ENCODE peak calls at places on chromosomes 16 and 17, in ten cellular contexts. U is psoas muscle, V is kidney epithelial cell, B is BJ, O is osteocyte, H is MM.1S, E is AG09309, Y is HFFc6, L is spleen, J is Peyer's patch. F is an unnamed sample.

GRCh38 chr16:30786115-30786935 is 680 bp downstream of the ZNF629 start:
- DNase-seq in E (no peak), H (no peak), J (no peak), Y (peak), L (no peak), V (no peak), U (no peak), B (no peak), O (no peak), F (no peak)

GRCh38 chr17:78484300-78485159 is 92.7 kb downstream of the DNAH17 start:
- DNase-seq in J (peak), O (no peak), H (no peak), B (no peak), E (no peak), V (no peak), L (peak), Y (no peak), U (no peak), F (no peak)

GRCh38 chr16:66044089-66044488 is 322.4 kb upstream of the CDH5 start:
- DNase-seq in L (no peak), B (no peak), V (no peak), Y (no peak), J (no peak), O (no peak), U (no peak), H (no peak), E (no peak), F (no peak)

GRCh38 chr16:53714080-53715050 is 10.4 kb downstream of the FTO start:
- DNase-seq in L (no peak), J (no peak), E (no peak), O (no peak), H (no peak), Y (no peak), V (no peak), U (no peak), B (no peak), F (no peak)

GRCh38 chr16:4172070-4172469 is 55.8 kb upstream of the ADCY9 start:
- DNase-seq in E (no peak), V (no peak), O (no peak), H (no peak), U (no peak), L (no peak), Y (peak), B (peak), J (no peak), F (no peak)

GRCh38 chr17:40303009-40303657 is 5.8 kb upstream of the RARA start:
- DNase-seq in O (no peak), U (peak), B (no peak), Y (peak), H (peak), J (peak), V (no peak), E (no peak), L (no peak), F (peak)

GRCh38 chr17:6643460-6644125 is 2.7 kb downstream of the TXNDC17 start:
- DNase-seq in H (no peak), Y (no peak), U (no peak), B (peak), V (no peak), O (no peak), L (no peak), J (no peak), E (peak), F (no peak)

GRCh38 chr16:59164461-59164860 is 430.3 kb upstream of the GOT2 start:
- DNase-seq in B (no peak), O (no peak), L (no peak), J (no peak), Y (no peak), U (no peak), H (no peak), E (no peak), V (no peak), F (no peak)

GRCh38 chr17:45759761-45760160 is 24.4 kb upstream of the CRHR1 start:
- DNase-seq in V (no peak), J (no peak), U (peak), E (no peak), O (no peak), L (peak), H (no peak), Y (no peak), B (no peak), F (no peak)

GRCh38 chr16:51938861-51939260 is 608.1 kb downstream of the TOX3 start:
- DNase-seq in U (no peak), E (no peak), B (no peak), J (no peak), O (no peak), Y (no peak), L (no peak), V (no peak), H (no peak), F (no peak)

GRCh38 chr16:57680842-57681241 is 12.7 kb downstream of the ADGRG3 start:
- DNase-seq in L (no peak), B (no peak), U (no peak), V (no peak), J (no peak), E (no peak), O (no peak), H (no peak), Y (no peak), F (no peak)

GRCh38 chr17:62648247-62648953 is 20.9 kb downstream of the MRC2 start:
- DNase-seq in Y (no peak), O (no peak), L (no peak), J (no peak), U (no peak), H (no peak), E (no peak), V (no peak), B (no peak), F (no peak)

GRCh38 chr17:73249700-73250099 is 12.0 kb downstream of the CPSF4L start:
- DNase-seq in L (no peak), J (peak), U (no peak), Y (no peak), V (no peak), O (no peak), E (no peak), H (no peak), B (no peak), F (no peak)

GRCh38 chr16:22897184-22897583 is 83.2 kb downstream of the HS3ST2 start:
- DNase-seq in U (no peak), B (no peak), H (no peak), Y (no peak), E (no peak), J (no peak), O (no peak), V (no peak), L (no peak), F (no peak)

GRCh38 chr17:76237859-76238313 is 2.4 kb downstream of the RNF157 start:
- DNase-seq in E (no peak), L (no peak), J (no peak), V (no peak), U (no peak), B (no peak), Y (no peak), O (no peak), H (no peak), F (no peak)

GRCh38 chr17:78974635-78975591 is 4.8 kb downstream of the LGALS3BP start:
- DNase-seq in V (peak), J (peak), E (peak), H (no peak), B (peak), O (no peak), L (no peak), Y (peak), U (peak), F (peak)

GRCh38 chr16:67666538-67667433 is at the start of the genes C16orf86 and ENKD1:
- DNase-seq in Y (peak), J (peak), V (peak), U (peak), H (peak), E (no peak), B (no peak), L (peak), O (peak), F (peak)

GRCh38 chr17:74466111-74466784 is at the start of gene CD300A:
- DNase-seq in V (no peak), Y (no peak), H (no peak), U (peak), J (peak), B (no peak), E (no peak), L (peak), O (no peak), F (no peak)
- TF ChIP-seq CTCF in V (no peak), Y (no peak), H (no peak), U (no peak), J (no peak), B (no peak), E (no peak), L (no peak), O (no peak), F (no peak)

GRCh38 chr17:34993031-34993430 is 12.7 kb downstream of the LIG3 start:
- DNase-seq in E (no peak), J (no peak), U (no peak), Y (no peak), V (no peak), H (no peak), B (no peak), O (no peak), L (no peak), F (no peak)
- TF ChIP-seq CTCF in E (no peak), J (no peak), U (no peak), Y (no peak), V (no peak), H (no peak), B (no peak), O (no peak), L (no peak), F (no peak)

GRCh38 chr16:10878644-10879498 is 1.9 kb downstream of the CIITA start:
- DNase-seq in U (peak), H (peak), B (no peak), O (no peak), L (peak), E (no peak), V (no peak), Y (no peak), J (peak), F (no peak)

GRCh38 chr16:10878328-10878643 is 1.3 kb downstream of the CIITA start:
- DNase-seq in H (no peak), E (no peak), L (no peak), U (no peak), J (no peak), Y (no peak), O (no peak), B (no peak), V (no peak), F (no peak)

GRCh38 chr16:10876799-10877341 is at the start of gene CIITA:
- DNase-seq in L (peak), H (peak), B (peak), Y (peak), E (peak), V (no peak), U (peak), O (no peak), J (peak), F (peak)

GRCh38 chr16:10876305-10876704 is 697 bp upstream of the CIITA start:
- DNase-seq in B (no peak), J (no peak), E (no peak), V (no peak), U (no peak), L (no peak), O (no peak), H (no peak), Y (no peak), F (no peak)

DNA sequence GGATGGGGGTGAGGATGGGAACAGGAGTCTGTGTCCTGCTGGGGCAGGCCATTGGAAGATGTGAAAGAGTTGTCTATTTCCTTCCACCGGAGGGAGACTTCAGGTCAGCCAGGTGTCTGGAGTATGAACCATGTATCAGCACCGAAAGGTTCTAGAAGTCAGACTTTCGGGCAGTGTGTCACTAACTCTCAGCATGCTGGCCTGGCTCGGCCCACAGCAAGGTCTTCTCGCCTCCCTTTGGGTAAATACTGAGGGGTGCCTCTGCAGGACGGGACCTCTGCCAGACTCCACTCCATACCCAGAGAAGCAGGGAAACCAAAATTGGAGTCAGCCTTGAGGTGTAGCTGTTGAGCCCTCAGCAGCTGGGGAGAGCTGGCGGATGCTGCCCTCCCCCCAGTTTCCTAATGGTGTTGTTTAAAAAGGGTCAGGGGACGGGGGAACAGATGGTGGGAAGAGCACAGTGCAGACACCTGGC is 507 bp downstream of the CIITA start:
- DNase-seq in V (no peak), H (peak), J (peak), U (no peak), O (no peak), Y (no peak), E (no peak), B (no peak), L (no peak), F (no peak)
- TF ChIP-seq CTCF in V (no peak), H (peak), J (no peak), U (no peak), O (no peak), Y (peak), E (no peak), B (no peak), L (no peak), F (no peak)

GRCh38 chr17:64218066-64218465 is 45.0 kb downstream of the TEX2 start:
- DNase-seq in E (no peak), O (no peak), B (no peak), V (no peak), L (no peak), H (peak), Y (no peak), U (no peak), J (no peak), F (no peak)

GRCh38 chr17:64217249-64217652 is 45.8 kb downstream of the TEX2 start:
- DNase-seq in O (no peak), J (no peak), U (no peak), E (no peak), H (no peak), Y (no peak), L (no peak), B (no peak), V (no peak), F (no peak)

GRCh38 chr17:64216030-64216384 is 47.1 kb downstream of the TEX2 start:
- DNase-seq in B (peak), Y (peak), J (no peak), O (no peak), L (no peak), U (no peak), E (no peak), H (no peak), V (no peak), F (no peak)

GRCh38 chr17:64214950-64215349 is 48.1 kb downstream of the TEX2 start:
- DNase-seq in E (no peak), Y (no peak), J (no peak), O (no peak), V (no peak), U (no peak), B (no peak), L (no peak), H (no peak), F (no peak)

GRCh38 chr17:64216385-64217248 is 46.4 kb downstream of the TEX2 start:
- DNase-seq in L (peak), V (no peak), Y (peak), E (no peak), B (no peak), J (peak), H (no peak), U (peak), O (no peak), F (no peak)
- TF ChIP-seq CTCF in L (no peak), V (no peak), Y (peak), E (no peak), B (peak), J (peak), H (no peak), U (no peak), O (no peak), F (no peak)